ENCODE peak calls at places on chromosomes 5 and 9, in four cellular contexts. P is cardiac fibroblast, X is HFF-Myc, L is AG10803. W is an unnamed sample.
A peak's percentile ranks its signal among the peaks of the same experiment; 100 is the strongest.

GRCh38 chr5:107275333-107275732 is 395.4 kb downstream of the EFNA5 start:
- DNase-seq in P (no peak), X (no peak), L (no peak), W (no peak)

GRCh38 chr5:119238265-119239118 is 117.3 kb upstream of the TNFAIP8 start:
- DNase-seq in P (no peak), X (no peak), L (no peak), W (no peak)

GRCh38 chr9:15295761-15296405 is 11.1 kb downstream of the TTC39B start:
- DNase-seq in P (peak; percentile 59), X (no peak), L (peak; percentile 63), W (peak; percentile 66)

GRCh38 chr5:180291234-180291940 is 496 bp downstream of the MAPK9 start:
- DNase-seq in P (no peak), X (no peak), L (no peak), W (no peak)

GRCh38 chr5:32136342-32136741 is 37.8 kb downstream of the GOLPH3 start:
- DNase-seq in P (no peak), X (no peak), L (no peak), W (no peak)

GRCh38 chr5:179141867-179142266 is 81.7 kb downstream of the ZNF354C start:
- DNase-seq in P (no peak), X (no peak), L (no peak), W (no peak)

GRCh38 chr5:142323480-142324376 is 1.1 kb downstream of the SPRY4 start:
- DNase-seq in P (peak; percentile 75), X (no peak), L (peak; percentile 48), W (no peak)

GRCh38 chr5:177449140-177450061 is 2.8 kb downstream of the PRR7 start:
- DNase-seq in P (no peak), X (no peak), L (no peak), W (no peak)

GRCh38 chr9:122158202-122158601 is 1.4 kb downstream of the NDUFA8 start:
- DNase-seq in P (peak; percentile 60), X (peak; percentile 38), L (peak; percentile 58), W (no peak)

GRCh38 chr5:100691545-100691944 is 156.4 kb downstream of the FAM174A start:
- DNase-seq in P (no peak), X (no peak), L (no peak), W (no peak)

GRCh38 chr5:78648359-78649219 is at the start of gene LHFPL2:
- DNase-seq in P (peak; percentile 87), X (no peak), L (peak; percentile 61), W (no peak)

GRCh38 chr9:119375892-119376291 is 6.7 kb upstream of the BRINP1 start:
- DNase-seq in P (no peak), X (no peak), L (peak; percentile 29), W (peak; percentile 31)

GRCh38 chr5:149235841-149236240 is 35.8 kb upstream of the AFAP1L1 start:
- DNase-seq in P (no peak), X (no peak), L (no peak), W (no peak)

GRCh38 chr5:98927988-98928801 is 612 bp downstream of the CHD1 start:
- DNase-seq in P (peak; percentile 76), X (no peak), L (peak; percentile 50), W (no peak)

GRCh38 chr5:179163236-179164155 is 103.3 kb downstream of the ZNF354C start:
- DNase-seq in P (no peak), X (no peak), L (no peak), W (no peak)

GRCh38 chr5:135128361-135128760 is 94.3 kb upstream of the PITX1 start:
- DNase-seq in P (no peak), X (no peak), L (no peak), W (no peak)

GRCh38 chr5:160787247-160787646 is 64.8 kb downstream of the ATP10B start:
- DNase-seq in P (no peak), X (no peak), L (no peak), W (no peak)

GRCh38 chr5:97009212-97009898 is 73.5 kb downstream of the LNPEP start:
- DNase-seq in P (peak; percentile 44), X (no peak), L (no peak), W (no peak)

GRCh38 chr9:132647355-132647754 is 22.4 kb downstream of the DDX31 start:
- DNase-seq in P (peak; percentile 86), X (peak; percentile 98), L (peak; percentile 99), W (no peak)

GRCh38 chr5:168793844-168794837 is 215.0 kb upstream of the PANK3 start:
- DNase-seq in P (peak; percentile 74), X (no peak), L (peak; percentile 89), W (no peak)

GRCh38 chr9:123749580-123750202 is 180.2 kb downstream of the DENND1A start:
- DNase-seq in P (no peak), X (no peak), L (no peak), W (no peak)

GRCh38 chr5:1542755-1543154 is 19.0 kb upstream of the LPCAT1 start:
- DNase-seq in P (peak; percentile 98), X (peak; percentile 36), L (peak; percentile 81), W (peak; percentile 85)

GRCh38 chr5:170154297-170154696 is 48.6 kb downstream of the FOXI1 start:
- DNase-seq in P (no peak), X (no peak), L (no peak), W (no peak)

GRCh38 chr9:104075801-104076753 is 18.0 kb upstream of the SMC2 start:
- DNase-seq in P (peak; percentile 94), X (no peak), L (peak; percentile 66), W (peak; percentile 60)

GRCh38 chr5:10654566-10654965 is 90.7 kb downstream of the ANKRD33B start:
- DNase-seq in P (no peak), X (no peak), L (no peak), W (no peak)

GRCh38 chr9:93451762-93452709 is 551 bp downstream of the FAM120A start:
- DNase-seq in P (no peak), X (no peak), L (peak; percentile 33), W (no peak)

GRCh38 chr5:35908814-35909213 is 29.6 kb downstream of the CAPSL start:
- DNase-seq in P (no peak), X (no peak), L (no peak), W (no peak)

GRCh38 chr5:83503662-83504061 is 32.1 kb downstream of the VCAN start:
- DNase-seq in P (no peak), X (no peak), L (peak; percentile 45), W (no peak)

GRCh38 chr5:95410269-95410668 is 19.1 kb downstream of the FAM81B start:
- DNase-seq in P (no peak), X (no peak), L (no peak), W (no peak)

GRCh38 chr5:82164957-82165698 is 113.0 kb downstream of the RPS23 start:
- DNase-seq in P (peak; percentile 63), X (peak; percentile 47), L (peak; percentile 5), W (no peak)

GRCh38 chr5:14718778-14719177 is 54.3 kb downstream of the OTULIN start:
- DNase-seq in P (no peak), X (no peak), L (no peak), W (no peak)

DNA sequence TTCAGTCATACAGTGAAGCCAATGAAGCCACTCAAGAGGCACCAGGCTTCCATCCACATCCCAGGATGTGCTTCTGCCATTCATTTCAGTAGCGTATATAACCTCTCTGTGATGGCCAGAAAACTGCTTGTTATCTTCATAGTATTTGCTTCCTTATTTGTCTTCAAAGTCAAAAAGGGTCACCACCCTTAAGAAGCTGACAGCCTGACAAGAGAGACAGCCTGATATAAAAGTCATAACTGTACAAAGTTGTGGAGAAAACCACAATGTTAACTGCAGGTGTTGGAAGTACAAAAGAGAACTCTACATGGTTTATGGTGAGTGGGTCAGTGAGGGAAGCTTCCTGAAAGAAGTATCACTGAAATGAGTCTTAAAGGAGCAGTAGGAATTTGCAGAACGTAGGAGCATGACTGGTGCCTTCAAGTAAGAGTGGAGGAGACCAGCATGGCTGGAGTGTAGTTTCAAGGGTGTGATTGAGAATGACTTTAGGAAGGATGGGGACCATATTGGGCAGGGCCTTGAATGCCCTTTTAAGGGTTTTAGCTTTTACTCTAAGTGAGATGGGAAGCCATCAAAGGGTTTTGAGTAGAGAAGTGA is 33.7 kb downstream of the NIM1K start:
- DNase-seq in P (no peak), X (no peak), L (no peak), W (no peak)
- H3K4me3 ChIP-seq in P (no peak overlapping the region), X (no peak overlapping the region), L (no peak overlapping the region), W (no peak overlapping the region)

GRCh38 chr5:3592298-3592697 is 3.3 kb upstream of the IRX1 start:
- DNase-seq in P (no peak), X (no peak), L (no peak), W (no peak)

GRCh38 chr5:3590967-3591900 is 4.4 kb upstream of the IRX1 start:
- DNase-seq in P (no peak), X (no peak), L (no peak), W (no peak)

GRCh38 chr5:3593771-3594513 is 1.7 kb upstream of the IRX1 start:
- DNase-seq in P (no peak), X (no peak), L (no peak), W (no peak)

GRCh38 chr5:3594514-3595101 is 1.0 kb upstream of the IRX1 start:
- DNase-seq in P (no peak), X (no peak), L (peak; percentile 52), W (no peak)

GRCh38 chr5:3590253-3590966 is 5.2 kb upstream of the IRX1 start:
- DNase-seq in P (no peak), X (no peak), L (no peak), W (no peak)
- H3K4me3 ChIP-seq in P (no peak overlapping the region), X (no peak overlapping the region), L (no peak overlapping the region), W (peak overlapping the region; percentile 6)

GRCh38 chr5:173941758-173942401 is 47.1 kb upstream of the C5orf47 start:
- DNase-seq in P (no peak), X (no peak), L (no peak), W (peak; percentile 67)

GRCh38 chr5:173940269-173940668 is 48.7 kb upstream of the C5orf47 start:
- DNase-seq in P (peak; percentile 43), X (no peak), L (peak; percentile 27), W (no peak)

GRCh38 chr5:173946353-173946752 is 42.6 kb upstream of the C5orf47 start:
- DNase-seq in P (no peak), X (no peak), L (no peak), W (no peak)

GRCh38 chr5:173944512-173944911 is 44.5 kb upstream of the C5orf47 start:
- DNase-seq in P (no peak), X (no peak), L (no peak), W (peak; percentile 67)

GRCh38 chr5:173941102-173941501 is 47.9 kb upstream of the C5orf47 start:
- DNase-seq in P (no peak), X (no peak), L (no peak), W (no peak)
- H3K4me3 ChIP-seq in P (no peak overlapping the region), X (no peak overlapping the region), L (no peak overlapping the region), W (no peak overlapping the region)

DNA sequence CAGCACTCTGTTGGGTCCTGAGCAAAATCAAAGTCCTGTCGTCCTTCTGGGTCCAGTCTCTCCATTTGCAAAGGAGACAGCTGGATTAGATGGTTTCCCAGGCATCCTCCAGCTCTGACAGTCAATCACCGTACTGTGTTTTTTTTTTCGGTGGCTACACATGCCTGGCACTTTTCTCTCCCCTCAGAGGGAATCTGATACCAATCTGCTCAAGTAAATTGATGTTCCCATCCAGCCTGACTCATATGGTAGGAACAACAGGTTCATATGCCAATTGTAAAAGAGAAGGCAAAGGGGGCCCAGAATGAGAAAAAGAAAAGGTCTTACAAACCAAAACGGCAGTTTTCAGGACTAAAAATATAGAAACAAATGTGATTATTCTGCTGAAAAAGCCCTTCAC is 1.2 kb downstream of the FBXO10 start:
- DNase-seq in P (no peak), X (no peak), L (no peak), W (no peak)
- H3K4me3 ChIP-seq in P (peak overlapping the region; percentile 79), X (no peak overlapping the region), L (peak overlapping the region; percentile 66), W (peak overlapping the region; percentile 89)